ENCODE peak calls at places on chromosomes 12 and 14, in eight cellular contexts. One of them, this sample, is unnamed.

GRCh38 chr12:40105265-40105514 is 691 bp downstream of the SLC2A13 start:
- DNase-seq in transverse colon: no peak
- DNase-seq in GM12891: no peak
- DNase-seq in breast epithelium: no peak
- DNase-seq in A549: no peak
- DNase-seq in K562: no peak
- DNase-seq in adrenal gland: peak; percentile 60
- DNase-seq in lower leg skin: no peak
- DNase-seq in this sample: no peak

GRCh38 chr12:2057041-2057792 is 4.4 kb downstream of the CACNA1C start:
- DNase-seq in GM12891: no peak
- DNase-seq in adrenal gland: peak; percentile 46
- DNase-seq in K562: peak; percentile 47
- DNase-seq in transverse colon: peak; percentile 70
- DNase-seq in lower leg skin: no peak
- DNase-seq in A549: peak; percentile 49
- DNase-seq in breast epithelium: peak; percentile 36
- DNase-seq in this sample: no peak

GRCh38 chr12:89947437-89948265 is 239.0 kb upstream of the ATP2B1 start:
- DNase-seq in breast epithelium: no peak
- DNase-seq in transverse colon: no peak
- DNase-seq in GM12891: no peak
- DNase-seq in lower leg skin: no peak
- DNase-seq in K562: no peak
- DNase-seq in A549: peak; percentile 92
- DNase-seq in adrenal gland: peak; percentile 30
- DNase-seq in this sample: peak; percentile 16

GRCh38 chr14:103142031-103142430 is 18.8 kb downstream of the TNFAIP2 start:
- DNase-seq in lower leg skin: no peak
- DNase-seq in A549: no peak
- DNase-seq in breast epithelium: no peak
- DNase-seq in transverse colon: no peak
- DNase-seq in adrenal gland: no peak
- DNase-seq in GM12891: no peak
- DNase-seq in K562: peak; percentile 32
- DNase-seq in this sample: no peak

GRCh38 chr12:105977256-105978051 is 161.3 kb downstream of the NUAK1 start:
- DNase-seq in breast epithelium: no peak
- DNase-seq in GM12891: no peak
- DNase-seq in A549: no peak
- DNase-seq in adrenal gland: no peak
- DNase-seq in lower leg skin: no peak
- DNase-seq in K562: no peak
- DNase-seq in transverse colon: no peak
- DNase-seq in this sample: no peak

GRCh38 chr14:100988411-100988900 is 84.9 kb upstream of the RTL1 start:
- DNase-seq in breast epithelium: no peak
- DNase-seq in transverse colon: no peak
- DNase-seq in A549: peak; percentile 94
- DNase-seq in K562: no peak
- DNase-seq in adrenal gland: no peak
- DNase-seq in lower leg skin: no peak
- DNase-seq in GM12891: no peak
- DNase-seq in this sample: no peak

GRCh38 chr12:4164591-4165558 is 108.7 kb upstream of the CCND2 start:
- DNase-seq in adrenal gland: peak; percentile 61
- DNase-seq in K562: no peak
- DNase-seq in GM12891: peak; percentile 55
- DNase-seq in breast epithelium: peak; percentile 45
- DNase-seq in lower leg skin: no peak
- DNase-seq in A549: no peak
- DNase-seq in transverse colon: peak; percentile 50
- DNase-seq in this sample: peak; percentile 26

GRCh38 chr14:24761141-24761540 is 127.2 kb upstream of the GZMB start:
- DNase-seq in breast epithelium: no peak
- DNase-seq in K562: no peak
- DNase-seq in adrenal gland: no peak
- DNase-seq in transverse colon: no peak
- DNase-seq in A549: no peak
- DNase-seq in lower leg skin: no peak
- DNase-seq in GM12891: no peak
- DNase-seq in this sample: no peak

GRCh38 chr14:95901014-95901413 is 24.4 kb downstream of the TUNAR start:
- DNase-seq in transverse colon: no peak
- DNase-seq in adrenal gland: no peak
- DNase-seq in A549: no peak
- DNase-seq in GM12891: no peak
- DNase-seq in K562: no peak
- DNase-seq in breast epithelium: no peak
- DNase-seq in lower leg skin: no peak
- DNase-seq in this sample: peak; percentile 41

GRCh38 chr12:132162508-132163031 is 18.3 kb downstream of the NOC4L start:
- DNase-seq in GM12891: no peak
- DNase-seq in transverse colon: no peak
- DNase-seq in adrenal gland: peak; percentile 26
- DNase-seq in K562: no peak
- DNase-seq in A549: no peak
- DNase-seq in breast epithelium: no peak
- DNase-seq in lower leg skin: no peak
- DNase-seq in this sample: peak; percentile 57

GRCh38 chr12:103626498-103626897 is 39.4 kb downstream of the STAB2 start:
- DNase-seq in adrenal gland: no peak
- DNase-seq in lower leg skin: peak; percentile 33
- DNase-seq in GM12891: no peak
- DNase-seq in transverse colon: peak; percentile 59
- DNase-seq in breast epithelium: no peak
- DNase-seq in A549: peak; percentile 88
- DNase-seq in K562: peak; percentile 22
- DNase-seq in this sample: peak; percentile 19

GRCh38 chr14:68584786-68585185 is 208.1 kb downstream of the ZFP36L1 start:
- DNase-seq in K562: no peak
- DNase-seq in breast epithelium: no peak
- DNase-seq in adrenal gland: no peak
- DNase-seq in GM12891: no peak
- DNase-seq in transverse colon: no peak
- DNase-seq in lower leg skin: peak; percentile 62
- DNase-seq in A549: no peak
- DNase-seq in this sample: no peak

GRCh38 chr14:90742709-90743108 is 73.5 kb downstream of the TTC7B start:
- DNase-seq in GM12891: no peak
- DNase-seq in K562: no peak
- DNase-seq in A549: no peak
- DNase-seq in breast epithelium: no peak
- DNase-seq in transverse colon: no peak
- DNase-seq in lower leg skin: no peak
- DNase-seq in adrenal gland: no peak
- DNase-seq in this sample: no peak

GRCh38 chr14:95291859-95292542 is 27.7 kb downstream of the CLMN start:
- DNase-seq in breast epithelium: peak; percentile 70
- DNase-seq in GM12891: no peak
- DNase-seq in K562: peak; percentile 19
- DNase-seq in lower leg skin: peak; percentile 43
- DNase-seq in transverse colon: peak; percentile 68
- DNase-seq in adrenal gland: peak; percentile 71
- DNase-seq in A549: peak; percentile 50
- DNase-seq in this sample: no peak

GRCh38 chr14:88248606-88249005 is 74.5 kb downstream of the KCNK10 start:
- DNase-seq in breast epithelium: no peak
- DNase-seq in GM12891: no peak
- DNase-seq in transverse colon: no peak
- DNase-seq in adrenal gland: no peak
- DNase-seq in K562: no peak
- DNase-seq in A549: peak; percentile 7
- DNase-seq in lower leg skin: no peak
- DNase-seq in this sample: no peak

GRCh38 chr12:52052471-52053186 is 1.4 kb downstream of the NR4A1 start:
- DNase-seq in breast epithelium: peak; percentile 65
- DNase-seq in A549: peak; percentile 73
- DNase-seq in transverse colon: peak; percentile 71
- DNase-seq in GM12891: no peak
- DNase-seq in adrenal gland: peak; percentile 47
- DNase-seq in lower leg skin: no peak
- DNase-seq in K562: peak; percentile 60
- DNase-seq in this sample: no peak

GRCh38 chr12:84056-84455 is 17.5 kb downstream of the IQSEC3 start:
- DNase-seq in breast epithelium: no peak
- DNase-seq in lower leg skin: no peak
- DNase-seq in A549: no peak
- DNase-seq in adrenal gland: no peak
- DNase-seq in K562: no peak
- DNase-seq in transverse colon: no peak
- DNase-seq in GM12891: no peak
- DNase-seq in this sample: no peak

GRCh38 chr14:92607702-92608429 is 94.3 kb downstream of the RIN3 start:
- DNase-seq in lower leg skin: no peak
- DNase-seq in A549: peak; percentile 79
- DNase-seq in transverse colon: no peak
- DNase-seq in adrenal gland: no peak
- DNase-seq in breast epithelium: no peak
- DNase-seq in GM12891: no peak
- DNase-seq in K562: no peak
- DNase-seq in this sample: no peak

DNA sequence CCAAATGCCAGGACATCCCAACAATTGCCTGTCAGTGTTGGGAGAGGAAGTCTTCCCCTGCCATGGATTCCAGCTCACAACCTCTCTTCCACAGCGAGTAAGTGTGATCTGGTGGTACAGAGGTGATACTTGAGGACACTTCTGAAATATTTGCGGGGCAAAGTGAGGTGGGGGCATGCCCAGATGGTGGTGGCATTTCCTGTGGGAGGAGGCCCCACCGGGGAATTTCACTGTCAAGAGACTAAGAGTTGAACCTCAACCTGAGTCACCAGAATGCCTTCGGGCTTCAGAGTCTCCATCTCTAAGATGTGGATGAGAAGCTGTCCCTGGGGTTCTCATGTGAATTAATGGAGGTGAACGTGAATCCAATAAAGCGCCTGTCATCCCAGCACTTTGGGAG is 122.2 kb upstream of the RFLNA start:
- DNase-seq in K562: no peak
- DNase-seq in breast epithelium: no peak
- DNase-seq in GM12891: no peak
- DNase-seq in A549: no peak
- DNase-seq in transverse colon: no peak
- DNase-seq in lower leg skin: no peak
- DNase-seq in adrenal gland: no peak
- DNase-seq in this sample: peak; percentile 53
- TF ChIP-seq POLR2A in K562: no peak
- TF ChIP-seq POLR2A in breast epithelium: no peak
- TF ChIP-seq POLR2A in GM12891: no peak
- TF ChIP-seq POLR2A in A549: no peak
- TF ChIP-seq POLR2A in transverse colon: no peak
- TF ChIP-seq POLR2A in lower leg skin: no peak
- TF ChIP-seq POLR2A in adrenal gland: no peak
- TF ChIP-seq POLR2A in this sample: no peak

GRCh38 chr12:6146951-6147350 is 22.5 kb upstream of the VWF start:
- DNase-seq in A549: no peak
- DNase-seq in transverse colon: no peak
- DNase-seq in lower leg skin: no peak
- DNase-seq in adrenal gland: no peak
- DNase-seq in breast epithelium: no peak
- DNase-seq in GM12891: no peak
- DNase-seq in K562: no peak
- DNase-seq in this sample: no peak

GRCh38 chr12:6145584-6145983 is 21.1 kb upstream of the VWF start:
- DNase-seq in transverse colon: no peak
- DNase-seq in breast epithelium: no peak
- DNase-seq in lower leg skin: no peak
- DNase-seq in A549: no peak
- DNase-seq in K562: no peak
- DNase-seq in GM12891: no peak
- DNase-seq in adrenal gland: no peak
- DNase-seq in this sample: no peak

GRCh38 chr12:6140646-6141045 is 16.2 kb upstream of the VWF start:
- DNase-seq in adrenal gland: no peak
- DNase-seq in transverse colon: no peak
- DNase-seq in breast epithelium: no peak
- DNase-seq in GM12891: no peak
- DNase-seq in A549: no peak
- DNase-seq in K562: no peak
- DNase-seq in lower leg skin: no peak
- DNase-seq in this sample: no peak

GRCh38 chr12:6146509-6146908 is 22.0 kb upstream of the VWF start:
- DNase-seq in adrenal gland: no peak
- DNase-seq in K562: no peak
- DNase-seq in breast epithelium: no peak
- DNase-seq in transverse colon: no peak
- DNase-seq in lower leg skin: no peak
- DNase-seq in A549: no peak
- DNase-seq in GM12891: no peak
- DNase-seq in this sample: no peak

GRCh38 chr12:6141048-6141447 is 16.6 kb upstream of the VWF start:
- DNase-seq in adrenal gland: peak; percentile 52
- DNase-seq in breast epithelium: no peak
- DNase-seq in lower leg skin: peak; percentile 44
- DNase-seq in K562: no peak
- DNase-seq in GM12891: no peak
- DNase-seq in transverse colon: no peak
- DNase-seq in A549: no peak
- DNase-seq in this sample: no peak
- TF ChIP-seq POLR2A in adrenal gland: no peak
- TF ChIP-seq POLR2A in breast epithelium: no peak
- TF ChIP-seq POLR2A in lower leg skin: no peak
- TF ChIP-seq POLR2A in K562: no peak
- TF ChIP-seq POLR2A in GM12891: no peak
- TF ChIP-seq POLR2A in transverse colon: no peak
- TF ChIP-seq POLR2A in A549: no peak
- TF ChIP-seq POLR2A in this sample: no peak

GRCh38 chr12:64222011-64222765 is at the start of gene KICS2:
- DNase-seq in GM12891: peak; percentile 80
- DNase-seq in lower leg skin: peak; percentile 91
- DNase-seq in transverse colon: peak; percentile 95
- DNase-seq in adrenal gland: peak; percentile 94
- DNase-seq in K562: peak; percentile 92
- DNase-seq in breast epithelium: peak; percentile 89
- DNase-seq in A549: peak; percentile 97
- DNase-seq in this sample: peak; percentile 87
- TF ChIP-seq POLR2A in GM12891: peak; percentile 88
- TF ChIP-seq POLR2A in lower leg skin: no peak
- TF ChIP-seq POLR2A in transverse colon: peak; percentile 91
- TF ChIP-seq POLR2A in adrenal gland: peak; percentile 93
- TF ChIP-seq POLR2A in K562: peak; percentile 91
- TF ChIP-seq POLR2A in breast epithelium: peak; percentile 93
- TF ChIP-seq POLR2A in A549: peak; percentile 90
- TF ChIP-seq POLR2A in this sample: peak; percentile 78

DNA sequence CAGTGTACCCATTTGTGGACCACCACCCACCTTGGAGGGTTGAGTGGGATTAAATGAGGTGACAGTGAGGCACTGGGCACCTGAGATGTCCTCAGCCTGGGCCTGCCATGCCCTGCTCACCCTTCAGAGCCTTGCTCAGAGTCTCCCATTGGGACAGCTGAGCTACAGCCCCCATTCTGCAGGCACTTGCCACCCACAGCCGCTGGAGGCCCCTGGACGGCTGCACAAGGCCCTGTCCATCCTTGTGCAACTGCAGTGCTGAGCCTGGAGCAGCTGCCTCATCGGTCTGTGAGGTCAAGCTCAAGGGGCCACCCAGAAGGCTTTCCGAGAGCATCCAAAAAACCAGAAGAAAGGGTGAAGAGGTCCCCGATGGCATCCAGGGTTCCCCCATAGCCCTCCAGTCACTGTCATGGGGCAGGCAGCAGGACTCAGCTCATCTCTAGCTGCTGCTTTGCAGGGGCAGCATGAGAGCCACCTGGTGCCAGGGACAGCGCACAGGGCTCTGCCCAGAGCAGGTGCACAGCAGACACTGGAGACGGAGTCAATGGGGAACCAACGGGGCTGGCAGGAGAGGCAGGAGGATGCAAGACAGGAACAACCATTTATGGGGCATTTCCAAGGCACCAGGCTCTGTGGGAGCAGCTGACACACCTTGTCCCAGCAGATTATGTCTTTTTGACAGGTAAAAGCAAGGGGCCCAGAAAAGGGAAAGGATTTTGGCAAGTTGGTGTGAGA is 84.6 kb downstream of the ARL6IP4 start:
- DNase-seq in lower leg skin: no peak
- DNase-seq in GM12891: no peak
- DNase-seq in A549: no peak
- DNase-seq in adrenal gland: no peak
- DNase-seq in transverse colon: no peak
- DNase-seq in K562: no peak
- DNase-seq in breast epithelium: no peak
- DNase-seq in this sample: no peak
- TF ChIP-seq POLR2A in lower leg skin: no peak
- TF ChIP-seq POLR2A in GM12891: no peak
- TF ChIP-seq POLR2A in A549: no peak
- TF ChIP-seq POLR2A in adrenal gland: no peak
- TF ChIP-seq POLR2A in transverse colon: no peak
- TF ChIP-seq POLR2A in K562: no peak
- TF ChIP-seq POLR2A in breast epithelium: no peak
- TF ChIP-seq POLR2A in this sample: no peak

This sample was measured in H54.